ENCODE peak calls at places on chromosomes 4 and X, in six cellular contexts. X is epithelial cell of prostate; C is GM19239; I is activated CD4-positive, alpha-beta T cell treated with anti-CD3 and anti-CD28 coated beads for 48 hours; Y is endodermal cell; L is sigmoid colon. Q is an unnamed sample.

GRCh38 chrX:337331-337831 is 18.8 kb upstream of the GTPBP6 start:
- DNase-seq in X (no peak), C (no peak), I (no peak), Y (no peak), L (peak), Q (no peak)

GRCh38 chr4:37454263-37454800 is 209.8 kb downstream of the NWD2 start:
- DNase-seq in X (no peak), C (no peak), I (no peak), Y (peak), L (no peak), Q (no peak)

GRCh38 chr4:63325140-63325539 is 1084.1 kb downstream of the TECRL start:
- DNase-seq in X (no peak), C (no peak), I (no peak), Y (no peak), L (no peak), Q (no peak)

GRCh38 chr4:176270669-176271068 is 1.6 kb upstream of the ASB5 start:
- DNase-seq in X (peak), C (no peak), I (peak), Y (no peak), L (peak), Q (no peak)

GRCh38 chr4:142778430-142778829 is 67.7 kb downstream of the INPP4B start:
- DNase-seq in X (no peak), C (no peak), I (no peak), Y (no peak), L (no peak), Q (no peak)

GRCh38 chrX:69503835-69504625 is at the start of gene NALF2:
- DNase-seq in X (no peak), C (no peak), I (peak), Y (peak), L (peak), Q (no peak)

GRCh38 chr4:186200436-186201409 is 9.4 kb downstream of the CYP4V2 start:
- DNase-seq in X (no peak), C (no peak), I (no peak), Y (no peak), L (no peak), Q (no peak)

GRCh38 chr4:188372856-188373255 is 233.6 kb downstream of the TRIML1 start:
- DNase-seq in X (no peak), C (no peak), I (no peak), Y (peak), L (no peak), Q (no peak)

GRCh38 chrX:96182366-96182765 is 502.3 kb upstream of the DIAPH2 start:
- DNase-seq in X (no peak), C (no peak), I (no peak), Y (peak), L (no peak), Q (no peak)